ENCODE peak calls at places on chromosomes 5 and 9, in nine cellular contexts. N, Z, I, Q, C, H, Y, L and V are unnamed samples.

GRCh38 chr5:163910226-163910625 is 404.8 kb downstream of the MAT2B start:
- DNase-seq in N (no peak), Z (no peak), I (no peak), Q (no peak), C (no peak), H (no peak), Y (peak; percentile 45), L (no peak), V (no peak)

GRCh38 chr9:82108881-82109280 is 120.3 kb downstream of the SPATA31D1 start:
- DNase-seq in N (no peak), Z (no peak), I (no peak), Q (no peak), C (no peak), H (no peak), Y (peak; percentile 7), L (no peak), V (no peak)

GRCh38 chr9:106727969-106728368 is 135.0 kb upstream of the ZNF462 start:
- DNase-seq in N (no peak), Z (no peak), I (no peak), Q (no peak), C (no peak), H (no peak), Y (no peak), L (no peak), V (no peak)

GRCh38 chr5:125412561-125413535 is 666.4 kb upstream of the ZNF608 start:
- DNase-seq in N (peak; percentile 96), Z (peak; percentile 85), I (peak; percentile 92), Q (peak; percentile 84), C (peak; percentile 46), H (peak; percentile 91), Y (peak; percentile 91), L (peak; percentile 70), V (peak; percentile 56)

GRCh38 chr5:59584858-59585846 is 308.4 kb downstream of the PDE4D start:
- DNase-seq in N (no peak), Z (no peak), I (no peak), Q (no peak), C (no peak), H (no peak), Y (no peak), L (no peak), V (no peak)

GRCh38 chr9:120878188-120879130 is 1.5 kb upstream of the PHF19 start:
- DNase-seq in N (no peak), Z (no peak), I (no peak), Q (no peak), C (no peak), H (peak; percentile 64), Y (no peak), L (no peak), V (no peak)

GRCh38 chr9:18905883-18906649 is 126.9 kb downstream of the SAXO1 start:
- DNase-seq in N (no peak), Z (no peak), I (peak; percentile 44), Q (no peak), C (no peak), H (no peak), Y (peak; percentile 10), L (no peak), V (no peak)

GRCh38 chr9:73154271-73154670 is 2.6 kb downstream of the ANXA1 start:
- DNase-seq in N (no peak), Z (no peak), I (no peak), Q (no peak), C (no peak), H (no peak), Y (no peak), L (no peak), V (no peak)

GRCh38 chr9:438066-438465 is 223.4 kb downstream of the DOCK8 start:
- DNase-seq in N (no peak), Z (no peak), I (no peak), Q (no peak), C (no peak), H (no peak), Y (peak; percentile 33), L (no peak), V (no peak)

GRCh38 chr5:61313960-61314681 is 17.9 kb upstream of the ZSWIM6 start:
- DNase-seq in N (no peak), Z (no peak), I (peak; percentile 92), Q (peak; percentile 79), C (no peak), H (peak; percentile 18), Y (peak; percentile 94), L (no peak), V (peak; percentile 87)

GRCh38 chr9:34072410-34072809 is 23.7 kb upstream of the UBAP2 start:
- DNase-seq in N (peak; percentile 77), Z (peak; percentile 43), I (no peak), Q (peak; percentile 94), C (no peak), H (peak; percentile 74), Y (no peak), L (no peak), V (peak; percentile 74)

GRCh38 chr5:68746220-68747076 is 347.4 kb upstream of the SLC30A5 start:
- DNase-seq in N (no peak), Z (no peak), I (no peak), Q (no peak), C (no peak), H (no peak), Y (no peak), L (no peak), V (no peak)

GRCh38 chr9:27400334-27400875 is 103.5 kb upstream of the EQTN start:
- DNase-seq in N (no peak), Z (no peak), I (no peak), Q (peak; percentile 61), C (no peak), H (no peak), Y (no peak), L (no peak), V (no peak)

GRCh38 chr5:153767221-153768218 is 271.2 kb downstream of the FAM114A2 start:
- DNase-seq in N (peak; percentile 68), Z (no peak), I (no peak), Q (no peak), C (no peak), H (no peak), Y (no peak), L (no peak), V (no peak)

GRCh38 chr9:120100595-120100994 is 479.4 kb downstream of the CDK5RAP2 start:
- DNase-seq in N (peak; percentile 32), Z (no peak), I (no peak), Q (no peak), C (no peak), H (no peak), Y (no peak), L (no peak), V (no peak)

GRCh38 chr9:130944510-130945058 is 5.5 kb upstream of the FIBCD1 start:
- DNase-seq in N (no peak), Z (no peak), I (no peak), Q (no peak), C (no peak), H (peak; percentile 45), Y (no peak), L (no peak), V (no peak)

GRCh38 chr9:90793729-90794128 is 7.9 kb upstream of the SYK start:
- DNase-seq in N (no peak), Z (no peak), I (no peak), Q (no peak), C (no peak), H (no peak), Y (no peak), L (no peak), V (no peak)
- H3K27ac ChIP-seq in N (no peak overlapping the region), Z (no peak overlapping the region), I (no peak overlapping the region), Q (no peak overlapping the region), C (no peak overlapping the region), H (no peak overlapping the region), Y (no peak overlapping the region), L (no peak overlapping the region), V (no peak overlapping the region)

GRCh38 chr9:37452611-37453010 is 12.6 kb downstream of the ZBTB5 start:
- DNase-seq in N (no peak), Z (no peak), I (no peak), Q (no peak), C (no peak), H (no peak), Y (no peak), L (no peak), V (no peak)

GRCh38 chr9:37455884-37456647 is 9.2 kb downstream of the ZBTB5 start:
- DNase-seq in N (no peak), Z (no peak), I (no peak), Q (peak; percentile 48), C (no peak), H (no peak), Y (no peak), L (no peak), V (peak; percentile 66)

GRCh38 chr9:37453827-37454226 is 11.4 kb downstream of the ZBTB5 start:
- DNase-seq in N (no peak), Z (no peak), I (no peak), Q (peak; percentile 81), C (no peak), H (no peak), Y (no peak), L (no peak), V (peak; percentile 82)

GRCh38 chr9:37456808-37457207 is 8.4 kb downstream of the ZBTB5 start:
- DNase-seq in N (no peak), Z (no peak), I (no peak), Q (no peak), C (no peak), H (no peak), Y (no peak), L (no peak), V (no peak)

DNA sequence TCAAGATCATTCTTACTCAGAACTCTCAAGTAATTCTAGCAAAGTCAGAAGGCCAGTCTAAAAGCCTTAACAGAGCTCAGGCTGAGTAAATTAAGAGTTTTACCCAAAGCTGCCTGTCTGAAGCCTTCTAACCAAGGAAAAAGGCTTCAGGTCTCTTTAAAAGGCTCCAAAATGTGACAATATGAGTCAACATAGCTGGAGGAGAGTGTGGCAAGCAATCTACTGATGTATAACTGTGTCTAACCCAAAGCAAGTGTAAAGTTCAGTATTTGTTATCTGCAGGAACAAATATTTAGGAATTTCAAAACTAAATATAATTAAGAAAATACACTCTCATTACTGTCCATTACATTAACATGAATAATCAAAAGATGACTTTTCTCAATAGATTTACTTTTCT is 11.0 kb downstream of the ZBTB5 start:
- DNase-seq in N (no peak), Z (no peak), I (no peak), Q (no peak), C (no peak), H (no peak), Y (peak; percentile 14), L (no peak), V (peak; percentile 14)
- H3K27ac ChIP-seq in N (no peak overlapping the region), Z (no peak overlapping the region), I (no peak overlapping the region), Q (peak overlapping the region; percentile 20), C (no peak overlapping the region), H (no peak overlapping the region), Y (no peak overlapping the region), L (no peak overlapping the region), V (peak overlapping the region; percentile 73)

DNA sequence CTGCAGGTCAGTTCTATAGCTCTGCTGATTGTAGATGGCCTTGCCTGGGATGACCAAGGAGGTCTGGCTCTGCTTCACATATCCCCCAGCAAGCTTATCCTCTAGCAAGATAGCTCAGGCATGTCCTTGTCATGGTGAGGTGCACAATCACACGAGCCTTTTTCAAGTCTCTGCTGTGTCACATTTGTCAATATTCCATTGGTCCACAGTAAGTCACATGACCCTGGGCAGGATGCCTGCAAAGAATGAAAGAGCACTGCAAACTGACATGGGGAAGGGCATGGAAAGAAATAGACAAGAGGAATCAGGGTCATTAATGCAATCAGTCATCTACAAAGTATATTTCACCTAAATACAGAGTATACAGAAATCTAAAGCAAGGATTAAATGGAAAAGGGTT is 142.0 kb downstream of the RORB start:
- DNase-seq in N (peak; percentile 37), Z (no peak), I (no peak), Q (no peak), C (no peak), H (no peak), Y (no peak), L (no peak), V (no peak)
- H3K27ac ChIP-seq in N (no peak overlapping the region), Z (no peak overlapping the region), I (no peak overlapping the region), Q (no peak overlapping the region), C (no peak overlapping the region), H (no peak overlapping the region), Y (no peak overlapping the region), L (no peak overlapping the region), V (no peak overlapping the region)

GRCh38 chr9:132239999-132240859 is 78.4 kb downstream of the NTNG2 start:
- DNase-seq in N (no peak), Z (peak; percentile 54), I (no peak), Q (no peak), C (no peak), H (peak; percentile 51), Y (no peak), L (no peak), V (no peak)
- H3K27ac ChIP-seq in N (no peak overlapping the region), Z (no peak overlapping the region), I (no peak overlapping the region), Q (no peak overlapping the region), C (no peak overlapping the region), H (no peak overlapping the region), Y (no peak overlapping the region), L (peak overlapping the region; percentile 84), V (no peak overlapping the region)